ENCODE peak calls at places on chromosomes 11 and 22, in eight cellular contexts. U is A549, N is cardiac muscle cell, H is breast epithelium, T is uterus, K is stomach, R is adrenal gland, Y is SK-N-SH. D is an unnamed sample.

GRCh38 chr22:23237201-23237798 is 57.0 kb downstream of the BCR start:
- DNase-seq in R (no peak), T (peak; percentile 64), H (no peak), N (no peak), Y (no peak), U (no peak), K (peak; percentile 44), D (no peak)

GRCh38 chr22:50298937-50299656 is 8.3 kb downstream of the PLXNB2 start:
- DNase-seq in K (peak; percentile 58), T (no peak), R (no peak), Y (no peak), H (no peak), N (no peak), U (no peak), D (no peak)

GRCh38 chr11:3225826-3226750 is 6.1 kb downstream of the MRGPRE start:
- DNase-seq in Y (peak; percentile 15), H (peak; percentile 14), R (no peak), K (no peak), U (no peak), N (no peak), T (no peak), D (peak; percentile 19)

GRCh38 chr22:28172948-28173360 is 253.9 kb upstream of the PITPNB start:
- DNase-seq in H (no peak), T (no peak), N (no peak), K (no peak), R (no peak), Y (peak; percentile 50), U (no peak), D (no peak)

GRCh38 chr11:39174965-39175364 is 2284.5 kb downstream of the LRRC4C start:
- DNase-seq in N (no peak), K (no peak), R (no peak), Y (no peak), T (no peak), H (no peak), U (no peak), D (no peak)

GRCh38 chr22:20061481-20061861 is 18.6 kb upstream of the DGCR8 start:
- DNase-seq in R (peak; percentile 56), H (no peak), N (no peak), K (no peak), Y (no peak), T (no peak), U (no peak), D (no peak)

GRCh38 chr11:119666463-119667131 is 62.4 kb downstream of the NECTIN1 start:
- DNase-seq in Y (peak; percentile 92), H (peak; percentile 62), K (peak; percentile 84), R (peak; percentile 84), U (peak; percentile 63), T (peak; percentile 77), N (peak; percentile 87), D (peak; percentile 83)

GRCh38 chr11:40129276-40129675 is 1330.2 kb downstream of the LRRC4C start:
- DNase-seq in Y (peak; percentile 12), K (no peak), N (peak; percentile 44), H (no peak), R (no peak), U (no peak), T (no peak), D (no peak)

GRCh38 chr11:69537855-69538640 is 56.6 kb downstream of the LINC01488 start:
- DNase-seq in T (no peak), R (no peak), Y (no peak), H (no peak), U (no peak), K (no peak), N (no peak), D (no peak)

GRCh38 chr11:32154275-32154674 is 63.4 kb downstream of the RCN1 start:
- DNase-seq in T (no peak), N (no peak), U (no peak), H (no peak), K (no peak), R (no peak), Y (no peak), D (no peak)

GRCh38 chr22:37206118-37206840 is 6.0 kb downstream of the SSTR3 start:
- DNase-seq in Y (no peak), H (no peak), R (no peak), U (no peak), T (no peak), K (no peak), N (no peak), D (no peak)

GRCh38 chr11:65894034-65894591 is 3.6 kb downstream of the CCDC85B start:
- DNase-seq in N (no peak), U (no peak), R (no peak), Y (no peak), H (no peak), T (no peak), K (no peak), D (peak; percentile 83)

GRCh38 chr11:72589802-72590761 is 84.1 kb downstream of the PDE2A start:
- DNase-seq in H (no peak), U (peak; percentile 92), N (peak; percentile 77), K (peak; percentile 47), T (no peak), R (no peak), Y (peak; percentile 60), D (peak; percentile 55)

GRCh38 chr11:41235670-41236069 is 223.8 kb downstream of the LRRC4C start:
- DNase-seq in R (no peak), N (no peak), Y (no peak), H (no peak), U (no peak), T (no peak), K (no peak), D (no peak)

DNA sequence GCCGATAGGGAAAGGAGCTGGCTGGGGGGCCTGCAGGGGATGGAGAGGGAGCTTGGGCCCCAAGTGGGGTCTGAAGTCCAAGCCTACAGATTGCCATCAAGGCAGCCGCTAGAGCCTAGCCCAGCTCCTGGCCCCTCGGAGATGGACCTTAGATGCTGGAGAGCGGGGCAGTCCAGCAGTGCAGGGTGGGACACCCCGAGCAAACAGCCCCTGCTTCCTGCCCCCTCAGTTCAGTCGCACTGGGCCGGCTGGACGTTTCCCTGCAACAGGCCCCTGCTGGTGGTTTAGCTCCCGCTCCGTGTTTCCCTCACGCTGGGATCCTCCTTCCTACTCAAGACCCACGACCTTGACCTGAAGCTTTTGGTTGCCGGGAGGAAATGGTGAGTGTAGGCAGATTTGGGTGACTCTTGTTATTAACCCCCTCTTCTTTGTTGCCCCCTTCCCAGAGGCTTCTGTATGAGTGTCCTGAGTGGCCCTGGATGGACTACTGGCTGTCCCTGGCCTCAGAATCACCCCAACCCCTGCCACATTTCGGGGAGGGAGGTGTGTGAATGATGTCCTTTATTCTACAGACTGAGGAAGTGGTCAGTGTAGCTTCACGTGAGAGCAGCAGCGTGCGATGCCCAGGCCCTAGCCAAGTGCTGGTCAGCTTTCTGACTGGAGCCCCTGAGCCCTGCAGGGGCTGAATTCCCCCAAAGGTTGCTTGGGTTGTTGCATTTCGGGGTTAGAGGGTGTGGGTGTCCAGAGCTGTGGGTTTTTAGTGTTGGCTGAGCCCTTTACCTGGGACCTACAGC is 2.7 kb downstream of the ST3GAL4 start:
- DNase-seq in R (peak; percentile 63), N (no peak), K (no peak), U (no peak), T (no peak), Y (no peak), H (no peak), D (no peak)
- H3K4me1 ChIP-seq in R (peaks cover 72% of the 10 kb centered on the region), N (peaks cover 19% of the 10 kb centered on the region), K (peaks cover 27% of the 10 kb centered on the region), U (peaks cover 32% of the 10 kb centered on the region), T (peaks cover 6% of the 10 kb centered on the region), Y (peaks cover 46% of the 10 kb centered on the region), H (peaks cover 4% of the 10 kb centered on the region), D (peaks cover 42% of the 10 kb centered on the region)

GRCh38 chr11:34357646-34358257 is at the start of gene ABTB2:
- DNase-seq in U (peak; percentile 96), N (peak; percentile 100), R (peak; percentile 99), K (peak; percentile 99), T (peak; percentile 99), H (peak; percentile 95), Y (peak; percentile 98), D (peak; percentile 99)

GRCh38 chr11:34356576-34356917 is 1.3 kb downstream of the ABTB2 start:
- DNase-seq in H (no peak), R (peak; percentile 31), N (peak; percentile 39), U (no peak), T (peak; percentile 34), K (no peak), Y (no peak), D (no peak)

GRCh38 chr11:34356130-34356529 is 1.7 kb downstream of the ABTB2 start:
- DNase-seq in T (no peak), U (no peak), N (no peak), H (no peak), Y (no peak), R (no peak), K (no peak), D (no peak)

GRCh38 chr11:34358258-34358665 is 452 bp upstream of the ABTB2 start:
- DNase-seq in U (peak; percentile 71), H (peak; percentile 60), K (peak; percentile 59), N (peak; percentile 77), T (peak; percentile 80), Y (no peak), R (peak; percentile 71), D (peak; percentile 56)

DNA sequence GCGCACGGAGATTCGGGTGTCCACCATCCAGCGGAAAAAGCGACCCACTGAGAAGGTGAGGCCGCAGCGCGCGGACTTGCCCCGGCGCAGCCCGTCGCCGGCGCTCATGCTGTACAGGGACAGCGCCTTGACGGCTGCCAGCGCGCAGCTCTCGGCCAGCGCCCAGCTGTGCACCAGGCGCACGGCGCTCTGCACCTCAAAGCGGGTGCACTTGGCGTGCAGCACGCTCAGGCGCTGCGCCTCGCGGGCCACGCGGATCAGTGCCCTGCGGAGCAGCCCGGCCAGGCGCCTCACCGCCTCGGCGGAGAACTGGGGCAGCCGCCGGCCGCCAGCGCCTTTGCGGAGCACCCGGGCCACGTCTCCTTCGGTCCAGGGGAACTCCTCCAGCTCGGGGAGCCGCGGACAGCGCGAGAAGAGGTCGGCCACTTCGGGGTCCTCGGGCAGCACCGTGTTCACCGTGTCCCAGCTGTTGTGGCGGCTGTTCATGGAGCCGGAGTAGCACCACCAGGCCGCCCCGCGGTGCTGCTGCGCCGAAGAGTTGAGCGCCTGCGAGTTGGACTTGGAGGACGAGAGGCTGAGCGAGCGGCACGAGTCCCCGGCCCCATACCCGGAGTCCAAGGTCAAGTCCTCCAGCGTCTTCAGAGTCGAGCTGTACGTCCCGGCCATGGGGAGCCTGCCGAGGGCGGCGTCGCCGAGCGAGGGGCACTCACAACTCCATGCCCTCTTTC is 728 bp downstream of the ABTB2 start:
- DNase-seq in R (peak; percentile 69), H (no peak), T (peak; percentile 59), K (peak; percentile 63), U (no peak), N (peak; percentile 80), Y (peak; percentile 75), D (peak; percentile 93)
- TF ChIP-seq CTCF in R (no peak), H (no peak), T (peak; percentile 22), K (no peak), U (no peak), N (peak; percentile 19), Y (no peak), D (no peak)

DNA sequence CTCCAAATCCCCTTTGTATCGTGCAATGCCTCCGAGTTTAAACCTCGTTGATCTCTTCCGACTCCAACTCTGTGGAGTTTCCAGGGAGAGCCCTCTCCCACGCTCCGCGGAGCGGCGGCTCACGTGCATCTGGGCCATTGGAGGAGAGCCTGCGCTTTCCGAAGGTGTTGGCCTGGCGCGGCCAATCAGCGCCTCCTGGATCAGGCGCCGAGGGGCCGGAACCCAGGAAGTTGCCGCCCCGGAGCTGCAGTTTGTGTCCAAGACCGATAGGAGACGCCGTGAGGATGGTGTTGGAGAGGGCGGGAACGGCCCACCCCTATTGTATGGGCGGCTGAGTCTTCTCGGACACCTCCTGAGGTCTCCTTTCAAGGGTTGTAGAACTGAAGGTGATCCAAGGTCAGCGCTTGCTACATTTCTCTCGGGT is 1.6 kb downstream of the ADAMTS15 start:
- DNase-seq in Y (peak; percentile 65), R (peak; percentile 30), H (peak; percentile 71), T (peak; percentile 89), U (no peak), N (peak; percentile 95), K (peak; percentile 79), D (peak; percentile 92)
- H3K4me1 ChIP-seq in Y (peaks cover 9% of the 10 kb centered on the region), R (peaks cover 10% of the 10 kb centered on the region), H (no peaks in the 10 kb centered on the region), T (peaks cover 2% of the 10 kb centered on the region), U (peaks cover 16% of the 10 kb centered on the region), N (peaks cover 24% of the 10 kb centered on the region), K (peaks cover 26% of the 10 kb centered on the region), D (peaks cover 16% of the 10 kb centered on the region)

GRCh38 chr11:114586797-114587196 is 8.8 kb downstream of the NXPE4 start:
- DNase-seq in T (no peak), U (no peak), N (no peak), Y (no peak), K (no peak), R (no peak), H (no peak), D (no peak)
- TF ChIP-seq CTCF in T (no peak), U (no peak), N (peak; percentile 29), Y (peak; percentile 45), K (no peak), R (no peak), H (no peak), D (no peak)

D was measured in upper lobe of left lung.